ENCODE peak calls at places on chromosomes 13 and 19, in four cellular contexts. One of them, this sample, is unnamed.
A peak's percentile ranks its signal among the peaks of the same experiment; 100 is the strongest.

GRCh38 chr13:45807520-45808099 is 43.9 kb downstream of the SIAH3 start:
- DNase-seq in ascending aorta: no peak
- DNase-seq in retina: no peak
- DNase-seq in stimulated activated CD8-positive, alpha-beta memory T cell treated with anti-CD3 and anti-CD28 coated beads, Interleukin-12 subunit alpha, Interleukin-12 subunit beta, amount 100 ng/mL, for 1 hour: no peak
- DNase-seq in this sample: no peak

GRCh38 chr13:67275351-67275989 is 45.3 kb upstream of the PCDH9 start:
- DNase-seq in ascending aorta: no peak
- DNase-seq in stimulated activated CD8-positive, alpha-beta memory T cell treated with anti-CD3 and anti-CD28 coated beads, Interleukin-12 subunit alpha, Interleukin-12 subunit beta, amount 100 ng/mL, for 1 hour: no peak
- DNase-seq in retina: no peak
- DNase-seq in this sample: no peak

GRCh38 chr19:50512999-50513745 is 541 bp downstream of the ASPDH start:
- DNase-seq in retina: no peak
- DNase-seq in stimulated activated CD8-positive, alpha-beta memory T cell treated with anti-CD3 and anti-CD28 coated beads, Interleukin-12 subunit alpha, Interleukin-12 subunit beta, amount 100 ng/mL, for 1 hour: no peak
- DNase-seq in ascending aorta: no peak
- DNase-seq in this sample: no peak

GRCh38 chr19:39403331-39404312 is 3.0 kb upstream of the ZFP36 start:
- DNase-seq in stimulated activated CD8-positive, alpha-beta memory T cell treated with anti-CD3 and anti-CD28 coated beads, Interleukin-12 subunit alpha, Interleukin-12 subunit beta, amount 100 ng/mL, for 1 hour: peak; percentile 96
- DNase-seq in ascending aorta: peak; percentile 100
- DNase-seq in retina: peak; percentile 69
- DNase-seq in this sample: no peak

GRCh38 chr19:18290250-18291018 is 9.0 kb upstream of the JUND start:
- DNase-seq in retina: no peak
- DNase-seq in stimulated activated CD8-positive, alpha-beta memory T cell treated with anti-CD3 and anti-CD28 coated beads, Interleukin-12 subunit alpha, Interleukin-12 subunit beta, amount 100 ng/mL, for 1 hour: peak; percentile 50
- DNase-seq in ascending aorta: peak; percentile 45
- DNase-seq in this sample: no peak

GRCh38 chr19:32675720-32676185 is at the start of gene RGS9BP:
- DNase-seq in retina: no peak
- DNase-seq in ascending aorta: peak; percentile 16
- DNase-seq in stimulated activated CD8-positive, alpha-beta memory T cell treated with anti-CD3 and anti-CD28 coated beads, Interleukin-12 subunit alpha, Interleukin-12 subunit beta, amount 100 ng/mL, for 1 hour: peak; percentile 45
- DNase-seq in this sample: peak; percentile 32

GRCh38 chr19:44648536-44649370 is 5.0 kb downstream of the PVR start:
- DNase-seq in retina: no peak
- DNase-seq in stimulated activated CD8-positive, alpha-beta memory T cell treated with anti-CD3 and anti-CD28 coated beads, Interleukin-12 subunit alpha, Interleukin-12 subunit beta, amount 100 ng/mL, for 1 hour: no peak
- DNase-seq in ascending aorta: no peak
- DNase-seq in this sample: no peak

GRCh38 chr13:98416408-98416807 is 160.5 kb downstream of the STK24 start:
- DNase-seq in stimulated activated CD8-positive, alpha-beta memory T cell treated with anti-CD3 and anti-CD28 coated beads, Interleukin-12 subunit alpha, Interleukin-12 subunit beta, amount 100 ng/mL, for 1 hour: no peak
- DNase-seq in ascending aorta: no peak
- DNase-seq in retina: no peak
- DNase-seq in this sample: peak; percentile 55

GRCh38 chr19:50003810-50004419 is 21.3 kb downstream of the VRK3 start:
- DNase-seq in ascending aorta: peak; percentile 46
- DNase-seq in stimulated activated CD8-positive, alpha-beta memory T cell treated with anti-CD3 and anti-CD28 coated beads, Interleukin-12 subunit alpha, Interleukin-12 subunit beta, amount 100 ng/mL, for 1 hour: peak; percentile 30
- DNase-seq in retina: no peak
- DNase-seq in this sample: no peak

GRCh38 chr19:58406818-58407657 is 1.4 kb upstream of the ZNF584 start:
- DNase-seq in stimulated activated CD8-positive, alpha-beta memory T cell treated with anti-CD3 and anti-CD28 coated beads, Interleukin-12 subunit alpha, Interleukin-12 subunit beta, amount 100 ng/mL, for 1 hour: no peak
- DNase-seq in retina: no peak
- DNase-seq in ascending aorta: no peak
- DNase-seq in this sample: no peak

GRCh38 chr13:27011661-27012060 is 159.9 kb downstream of the USP12 start:
- DNase-seq in stimulated activated CD8-positive, alpha-beta memory T cell treated with anti-CD3 and anti-CD28 coated beads, Interleukin-12 subunit alpha, Interleukin-12 subunit beta, amount 100 ng/mL, for 1 hour: no peak
- DNase-seq in retina: no peak
- DNase-seq in ascending aorta: no peak
- DNase-seq in this sample: no peak

GRCh38 chr19:45446295-45446694 is 21.5 kb upstream of the FOSB start:
- DNase-seq in ascending aorta: no peak
- DNase-seq in stimulated activated CD8-positive, alpha-beta memory T cell treated with anti-CD3 and anti-CD28 coated beads, Interleukin-12 subunit alpha, Interleukin-12 subunit beta, amount 100 ng/mL, for 1 hour: no peak
- DNase-seq in retina: no peak
- DNase-seq in this sample: no peak

GRCh38 chr13:35888327-35888940 is 242.7 kb downstream of the DCLK1 start:
- DNase-seq in ascending aorta: no peak
- DNase-seq in stimulated activated CD8-positive, alpha-beta memory T cell treated with anti-CD3 and anti-CD28 coated beads, Interleukin-12 subunit alpha, Interleukin-12 subunit beta, amount 100 ng/mL, for 1 hour: no peak
- DNase-seq in retina: no peak
- DNase-seq in this sample: no peak

GRCh38 chr13:49836516-49836915 is 44.0 kb upstream of the KPNA3 start:
- DNase-seq in stimulated activated CD8-positive, alpha-beta memory T cell treated with anti-CD3 and anti-CD28 coated beads, Interleukin-12 subunit alpha, Interleukin-12 subunit beta, amount 100 ng/mL, for 1 hour: no peak
- DNase-seq in retina: peak; percentile 42
- DNase-seq in ascending aorta: no peak
- DNase-seq in this sample: no peak

GRCh38 chr13:47025791-47026419 is 129.1 kb upstream of the HTR2A start:
- DNase-seq in ascending aorta: no peak
- DNase-seq in retina: no peak
- DNase-seq in stimulated activated CD8-positive, alpha-beta memory T cell treated with anti-CD3 and anti-CD28 coated beads, Interleukin-12 subunit alpha, Interleukin-12 subunit beta, amount 100 ng/mL, for 1 hour: no peak
- DNase-seq in this sample: no peak

GRCh38 chr19:812819-813358 is 8.9 kb downstream of the PLPPR3 start:
- DNase-seq in stimulated activated CD8-positive, alpha-beta memory T cell treated with anti-CD3 and anti-CD28 coated beads, Interleukin-12 subunit alpha, Interleukin-12 subunit beta, amount 100 ng/mL, for 1 hour: no peak
- DNase-seq in retina: no peak
- DNase-seq in ascending aorta: no peak
- DNase-seq in this sample: no peak

GRCh38 chr13:47114030-47114429 is 217.2 kb upstream of the HTR2A start:
- DNase-seq in ascending aorta: no peak
- DNase-seq in stimulated activated CD8-positive, alpha-beta memory T cell treated with anti-CD3 and anti-CD28 coated beads, Interleukin-12 subunit alpha, Interleukin-12 subunit beta, amount 100 ng/mL, for 1 hour: no peak
- DNase-seq in retina: no peak
- DNase-seq in this sample: no peak

This sample was measured in NCI-H187 treated with DMSO at 0.1 percent for 48 hours.